ENCODE peak calls at places on chromosomes 7 and 10, in six cellular contexts. P, K, Y, Q, X and M are unnamed samples.
A peak's percentile ranks its signal among the peaks of the same experiment; 100 is the strongest.

GRCh38 chr10:132422931-132423813 is 26.2 kb downstream of the PWWP2B start:
- DNase-seq in K (peak; percentile 32), Q (no peak), Y (no peak), P (no peak), X (no peak), M (no peak)

GRCh38 chr10:124329941-124330340 is 88.8 kb downstream of the OAT start:
- DNase-seq in Q (no peak), X (peak; percentile 41), P (no peak), K (no peak), Y (peak; percentile 15), M (no peak)

GRCh38 chr10:129940617-129941198 is 23.4 kb downstream of the EBF3 start:
- DNase-seq in X (no peak), P (no peak), Y (no peak), Q (no peak), K (no peak), M (no peak)

GRCh38 chr10:103457176-103457712 is 1.5 kb downstream of the CALHM1 start:
- DNase-seq in P (no peak), X (no peak), Q (no peak), K (no peak), Y (no peak), M (no peak)

GRCh38 chr7:38291650-38292049 is 18.2 kb upstream of the TARP start:
- DNase-seq in X (no peak), Y (no peak), K (no peak), P (no peak), Q (no peak), M (no peak)

GRCh38 chr7:115941703-115942268 is 88.8 kb downstream of the TFEC start:
- DNase-seq in Y (no peak), K (no peak), P (peak; percentile 14), X (no peak), Q (no peak), M (no peak)

GRCh38 chr10:114002422-114002821 is 41.2 kb upstream of the ADRB1 start:
- DNase-seq in Y (no peak), X (no peak), Q (no peak), P (no peak), K (no peak), M (no peak)

GRCh38 chr10:7417807-7418206 is 7.0 kb upstream of the SFMBT2 start:
- DNase-seq in P (no peak), Q (no peak), K (no peak), X (no peak), Y (no peak), M (no peak)

GRCh38 chr10:82037076-82037475 is 162.1 kb downstream of the NRG3 start:
- DNase-seq in Y (no peak), X (no peak), P (no peak), Q (peak; percentile 70), K (no peak), M (no peak)

GRCh38 chr7:262251-262572 is 27.8 kb upstream of the FOXL3 start:
- DNase-seq in P (no peak), Y (no peak), K (no peak), X (no peak), Q (no peak), M (no peak)

GRCh38 chr10:11755512-11756247 is 13.5 kb downstream of the ECHDC3 start:
- DNase-seq in K (no peak), Y (no peak), Q (no peak), X (no peak), P (no peak), M (no peak)

GRCh38 chr10:14360951-14361350 is 30.2 kb upstream of the FRMD4A start:
- DNase-seq in X (no peak), Y (no peak), P (peak; percentile 41), Q (no peak), K (no peak), M (no peak)

GRCh38 chr7:151058766-151059361 is 525 bp upstream of the SLC4A2 start:
- DNase-seq in K (peak; percentile 33), Y (no peak), X (no peak), Q (peak; percentile 22), P (peak; percentile 35), M (no peak)

GRCh38 chr10:6039711-6040110 is 22.5 kb downstream of the IL2RA start:
- DNase-seq in X (peak; percentile 54), K (no peak), P (no peak), Y (no peak), Q (no peak), M (no peak)

GRCh38 chr7:47945261-47946015 is 2.8 kb downstream of the PKD1L1 start:
- DNase-seq in Q (peak; percentile 77), Y (peak; percentile 70), X (peak; percentile 87), P (peak; percentile 66), K (peak; percentile 57), M (peak; percentile 11)

GRCh38 chr7:40095226-40095625 is 39.2 kb downstream of the MPLKIP start:
- DNase-seq in Y (no peak), X (no peak), K (no peak), Q (no peak), P (no peak), M (no peak)

GRCh38 chr10:103716206-103717160 is 138.9 kb downstream of the SH3PXD2A start:
- DNase-seq in Q (no peak), K (no peak), X (no peak), Y (peak; percentile 69), P (peak; percentile 37), M (no peak)

GRCh38 chr10:118106426-118106825 is 59.7 kb upstream of the RAB11FIP2 start:
- DNase-seq in P (peak; percentile 28), X (no peak), Y (no peak), K (no peak), Q (peak; percentile 49), M (no peak)

GRCh38 chr7:157895520-157896375 is 558.9 kb downstream of the DNAJB6 start:
- DNase-seq in Q (no peak), Y (no peak), X (no peak), K (no peak), P (no peak), M (no peak)

GRCh38 chr10:86264481-86265231 is 101.9 kb downstream of the GRID1 start:
- DNase-seq in X (no peak), P (no peak), Q (no peak), K (no peak), Y (peak; percentile 38), M (no peak)

GRCh38 chr7:108109216-108109908 is 20.8 kb downstream of the LAMB4 start:
- DNase-seq in K (peak; percentile 55), X (no peak), Q (peak; percentile 57), P (no peak), Y (no peak), M (no peak)

GRCh38 chr7:115274-115911 is 77.0 kb upstream of the FAM20C start:
- DNase-seq in P (peak; percentile 48), Q (peak; percentile 91), X (no peak), K (no peak), Y (no peak), M (no peak)

GRCh38 chr10:84176351-84176750 is 2.8 kb downstream of the GPR15LG start:
- DNase-seq in P (no peak), K (no peak), Q (no peak), X (peak; percentile 50), Y (peak; percentile 41), M (no peak)

GRCh38 chr7:55255501-55256445 is 109.4 kb upstream of the LANCL2 start:
- DNase-seq in P (peak; percentile 82), Y (peak; percentile 85), Q (peak; percentile 81), X (peak; percentile 90), K (peak; percentile 80), M (no peak)

GRCh38 chr7:117273325-117274292 is 49.2 kb downstream of the WNT2 start:
- DNase-seq in K (peak; percentile 11), Y (peak; percentile 55), X (no peak), P (no peak), Q (peak; percentile 58), M (no peak)

GRCh38 chr10:79027147-79028055 is 41.4 kb upstream of the ZMIZ1 start:
- DNase-seq in Y (no peak), X (peak; percentile 77), P (no peak), K (no peak), Q (no peak), M (peak; percentile 86)

GRCh38 chr10:131997366-131998049 is 15.8 kb upstream of the BNIP3 start:
- DNase-seq in P (peak; percentile 91), Q (peak; percentile 87), X (no peak), K (no peak), Y (peak; percentile 92), M (no peak)

GRCh38 chr7:44636926-44637325 is 30.5 kb downstream of the OGDH start:
- DNase-seq in X (peak; percentile 54), P (no peak), Q (no peak), Y (no peak), K (no peak), M (no peak)

GRCh38 chr7:80766724-80767123 is 128.3 kb downstream of the CD36 start:
- DNase-seq in Y (no peak), K (no peak), P (no peak), X (no peak), Q (no peak), M (no peak)

GRCh38 chr7:150793569-150794238 is 6.5 kb downstream of the TMEM176B start:
- DNase-seq in Y (no peak), K (no peak), P (no peak), X (no peak), Q (no peak), M (no peak)

GRCh38 chr10:131980757-131981428 is 830 bp downstream of the BNIP3 start:
- DNase-seq in K (no peak), X (no peak), P (peak; percentile 20), Y (no peak), Q (no peak), M (no peak)

GRCh38 chr7:26620352-26620751 is 244.0 kb downstream of the SKAP2 start:
- DNase-seq in P (no peak), Q (peak; percentile 49), X (no peak), Y (no peak), K (no peak), M (no peak)

GRCh38 chr10:100749309-100750217 is 4.2 kb downstream of the PAX2 start:
- DNase-seq in Q (no peak), K (no peak), X (no peak), P (no peak), Y (no peak), M (no peak)

GRCh38 chr10:132860527-132860926 is 74.6 kb upstream of the NKX6-2 start:
- DNase-seq in Q (no peak), P (no peak), X (no peak), K (no peak), Y (peak; percentile 26), M (no peak)

GRCh38 chr10:79417731-79418130 is 27.7 kb downstream of the ZCCHC24 start:
- DNase-seq in Q (no peak), K (no peak), P (no peak), X (no peak), Y (no peak), M (no peak)

GRCh38 chr10:106872176-106872575 is 292.3 kb downstream of the SORCS1 start:
- DNase-seq in X (no peak), K (no peak), P (no peak), Q (no peak), Y (no peak), M (no peak)

GRCh38 chr10:132452651-132453469 is 55.9 kb downstream of the PWWP2B start:
- DNase-seq in P (peak; percentile 67), K (peak; percentile 38), Y (peak; percentile 91), Q (peak; percentile 73), X (peak; percentile 98), M (no peak)

GRCh38 chr10:111221682-111222470 is 145.0 kb downstream of the ADRA2A start:
- DNase-seq in Q (no peak), P (no peak), X (no peak), Y (no peak), K (no peak), M (no peak)